ENCODE peak calls at places on chromosomes 13 and 19, in seven cellular contexts. One of them, this sample, is unnamed.

GRCh38 chr19:5480427-5480836 is 25.2 kb downstream of the ZNRF4 start:
- DNase-seq in MM.1S: no peak
- DNase-seq in cardiac muscle cell: peak; percentile 27
- DNase-seq in left ventricle myocardium inferior: no peak
- DNase-seq in adrenal gland: peak; percentile 19
- DNase-seq in fibroblast of lung: peak; percentile 14
- DNase-seq in colonic mucosa: peak; percentile 27
- DNase-seq in this sample: no peak

GRCh38 chr19:29662604-29663404 is 2.5 kb upstream of the PLEKHF1 start:
- DNase-seq in MM.1S: no peak
- DNase-seq in cardiac muscle cell: peak; percentile 11
- DNase-seq in left ventricle myocardium inferior: peak; percentile 60
- DNase-seq in adrenal gland: peak; percentile 71
- DNase-seq in fibroblast of lung: peak; percentile 93
- DNase-seq in colonic mucosa: peak; percentile 42
- DNase-seq in this sample: no peak

GRCh38 chr13:60329221-60329983 is 67.6 kb upstream of the TDRD3 start:
- DNase-seq in MM.1S: peak; percentile 16
- DNase-seq in cardiac muscle cell: peak; percentile 74
- DNase-seq in left ventricle myocardium inferior: no peak
- DNase-seq in adrenal gland: peak; percentile 25
- DNase-seq in fibroblast of lung: peak; percentile 32
- DNase-seq in colonic mucosa: peak; percentile 42
- DNase-seq in this sample: no peak

GRCh38 chr13:45879666-45880065 is 28.1 kb upstream of the SIAH3 start:
- DNase-seq in MM.1S: no peak
- DNase-seq in cardiac muscle cell: peak; percentile 42
- DNase-seq in left ventricle myocardium inferior: peak; percentile 65
- DNase-seq in adrenal gland: peak; percentile 34
- DNase-seq in fibroblast of lung: no peak
- DNase-seq in colonic mucosa: no peak
- DNase-seq in this sample: no peak

GRCh38 chr13:63516124-63516523 is 2100.5 kb upstream of the PCDH20 start:
- DNase-seq in MM.1S: no peak
- DNase-seq in cardiac muscle cell: no peak
- DNase-seq in left ventricle myocardium inferior: no peak
- DNase-seq in adrenal gland: no peak
- DNase-seq in fibroblast of lung: peak; percentile 8
- DNase-seq in colonic mucosa: no peak
- DNase-seq in this sample: no peak

GRCh38 chr19:4369888-4370260 is 26.5 kb downstream of the MPND start:
- DNase-seq in MM.1S: peak; percentile 83
- DNase-seq in cardiac muscle cell: peak; percentile 55
- DNase-seq in left ventricle myocardium inferior: no peak
- DNase-seq in adrenal gland: peak; percentile 66
- DNase-seq in fibroblast of lung: no peak
- DNase-seq in colonic mucosa: peak; percentile 68
- DNase-seq in this sample: peak; percentile 84

GRCh38 chr19:8069116-8069973 is 16.8 kb downstream of the CCL25 start:
- DNase-seq in MM.1S: peak; percentile 31
- DNase-seq in cardiac muscle cell: no peak
- DNase-seq in left ventricle myocardium inferior: no peak
- DNase-seq in adrenal gland: no peak
- DNase-seq in fibroblast of lung: peak; percentile 2
- DNase-seq in colonic mucosa: peak; percentile 24
- DNase-seq in this sample: no peak

GRCh38 chr19:41325947-41326706 is 16.2 kb downstream of the CCDC97 start:
- DNase-seq in MM.1S: no peak
- DNase-seq in cardiac muscle cell: peak; percentile 34
- DNase-seq in left ventricle myocardium inferior: no peak
- DNase-seq in adrenal gland: no peak
- DNase-seq in fibroblast of lung: peak; percentile 40
- DNase-seq in colonic mucosa: no peak
- DNase-seq in this sample: peak; percentile 56

GRCh38 chr13:46554971-46555370 is 2.0 kb downstream of the LRCH1 start:
- DNase-seq in MM.1S: no peak
- DNase-seq in cardiac muscle cell: no peak
- DNase-seq in left ventricle myocardium inferior: no peak
- DNase-seq in adrenal gland: no peak
- DNase-seq in fibroblast of lung: peak; percentile 56
- DNase-seq in colonic mucosa: no peak
- DNase-seq in this sample: no peak

GRCh38 chr13:50016421-50016820 is 1.2 kb downstream of the KCNRG start:
- DNase-seq in MM.1S: no peak
- DNase-seq in cardiac muscle cell: no peak
- DNase-seq in left ventricle myocardium inferior: no peak
- DNase-seq in adrenal gland: no peak
- DNase-seq in fibroblast of lung: peak; percentile 78
- DNase-seq in colonic mucosa: no peak
- DNase-seq in this sample: no peak

GRCh38 chr13:90416519-90416918 is 931.0 kb upstream of the MIR17HG start:
- DNase-seq in MM.1S: no peak
- DNase-seq in cardiac muscle cell: no peak
- DNase-seq in left ventricle myocardium inferior: no peak
- DNase-seq in adrenal gland: no peak
- DNase-seq in fibroblast of lung: peak; percentile 5
- DNase-seq in colonic mucosa: no peak
- DNase-seq in this sample: no peak

GRCh38 chr19:27889156-27889555 is 1323.8 kb downstream of the UQCRFS1 start:
- DNase-seq in MM.1S: no peak
- DNase-seq in cardiac muscle cell: no peak
- DNase-seq in left ventricle myocardium inferior: no peak
- DNase-seq in adrenal gland: no peak
- DNase-seq in fibroblast of lung: no peak
- DNase-seq in colonic mucosa: no peak
- DNase-seq in this sample: no peak

GRCh38 chr19:3601021-3601420 is 5.7 kb downstream of the TBXA2R start:
- DNase-seq in MM.1S: no peak
- DNase-seq in cardiac muscle cell: no peak
- DNase-seq in left ventricle myocardium inferior: no peak
- DNase-seq in adrenal gland: no peak
- DNase-seq in fibroblast of lung: no peak
- DNase-seq in colonic mucosa: no peak
- DNase-seq in this sample: no peak

GRCh38 chr19:42199440-42200115 is 17.9 kb downstream of the DEDD2 start:
- DNase-seq in MM.1S: peak; percentile 61
- DNase-seq in cardiac muscle cell: no peak
- DNase-seq in left ventricle myocardium inferior: peak; percentile 35
- DNase-seq in adrenal gland: peak; percentile 30
- DNase-seq in fibroblast of lung: no peak
- DNase-seq in colonic mucosa: no peak
- DNase-seq in this sample: peak; percentile 88

GRCh38 chr13:113656015-113656588 is 1.9 kb downstream of the ATP4B start:
- DNase-seq in MM.1S: no peak
- DNase-seq in cardiac muscle cell: no peak
- DNase-seq in left ventricle myocardium inferior: peak; percentile 9
- DNase-seq in adrenal gland: peak; percentile 1
- DNase-seq in fibroblast of lung: no peak
- DNase-seq in colonic mucosa: no peak
- DNase-seq in this sample: no peak

GRCh38 chr19:2488405-2488941 is 12.5 kb downstream of the GADD45B start:
- DNase-seq in MM.1S: no peak
- DNase-seq in cardiac muscle cell: no peak
- DNase-seq in left ventricle myocardium inferior: no peak
- DNase-seq in adrenal gland: no peak
- DNase-seq in fibroblast of lung: no peak
- DNase-seq in colonic mucosa: peak; percentile 77
- DNase-seq in this sample: no peak
- H3K4me3 ChIP-seq in MM.1S: no peak overlapping the region
- H3K4me3 ChIP-seq in cardiac muscle cell: no peak overlapping the region
- H3K4me3 ChIP-seq in left ventricle myocardium inferior: peak overlapping the region; percentile 70
- H3K4me3 ChIP-seq in adrenal gland: peak overlapping the region; percentile 53
- H3K4me3 ChIP-seq in fibroblast of lung: no peak overlapping the region
- H3K4me3 ChIP-seq in colonic mucosa: peak overlapping the region; percentile 39
- H3K4me3 ChIP-seq in this sample: peak overlapping the region; percentile 10

GRCh38 chr19:50255115-50255514 is 51.7 kb downstream of the MYH14 start:
- DNase-seq in MM.1S: no peak
- DNase-seq in cardiac muscle cell: no peak
- DNase-seq in left ventricle myocardium inferior: no peak
- DNase-seq in adrenal gland: no peak
- DNase-seq in fibroblast of lung: no peak
- DNase-seq in colonic mucosa: no peak
- DNase-seq in this sample: no peak
- TF ChIP-seq CTCF in MM.1S: peak; percentile 24
- TF ChIP-seq CTCF in cardiac muscle cell: peak; percentile 13
- TF ChIP-seq CTCF in left ventricle myocardium inferior: no peak
- TF ChIP-seq CTCF in adrenal gland: no peak
- TF ChIP-seq CTCF in fibroblast of lung: no peak
- TF ChIP-seq CTCF in colonic mucosa: no peak
- TF ChIP-seq CTCF in this sample: peak; percentile 46

GRCh38 chr13:30863231-30863630 is 42.8 kb upstream of the MEDAG start:
- DNase-seq in MM.1S: no peak
- DNase-seq in cardiac muscle cell: no peak
- DNase-seq in left ventricle myocardium inferior: no peak
- DNase-seq in adrenal gland: no peak
- DNase-seq in fibroblast of lung: no peak
- DNase-seq in colonic mucosa: no peak
- DNase-seq in this sample: no peak
- H3K4me3 ChIP-seq in MM.1S: no peak overlapping the region
- H3K4me3 ChIP-seq in cardiac muscle cell: no peak overlapping the region
- H3K4me3 ChIP-seq in left ventricle myocardium inferior: no peak overlapping the region
- H3K4me3 ChIP-seq in adrenal gland: no peak overlapping the region
- H3K4me3 ChIP-seq in fibroblast of lung: no peak overlapping the region
- H3K4me3 ChIP-seq in colonic mucosa: no peak overlapping the region
- H3K4me3 ChIP-seq in this sample: no peak overlapping the region

DNA sequence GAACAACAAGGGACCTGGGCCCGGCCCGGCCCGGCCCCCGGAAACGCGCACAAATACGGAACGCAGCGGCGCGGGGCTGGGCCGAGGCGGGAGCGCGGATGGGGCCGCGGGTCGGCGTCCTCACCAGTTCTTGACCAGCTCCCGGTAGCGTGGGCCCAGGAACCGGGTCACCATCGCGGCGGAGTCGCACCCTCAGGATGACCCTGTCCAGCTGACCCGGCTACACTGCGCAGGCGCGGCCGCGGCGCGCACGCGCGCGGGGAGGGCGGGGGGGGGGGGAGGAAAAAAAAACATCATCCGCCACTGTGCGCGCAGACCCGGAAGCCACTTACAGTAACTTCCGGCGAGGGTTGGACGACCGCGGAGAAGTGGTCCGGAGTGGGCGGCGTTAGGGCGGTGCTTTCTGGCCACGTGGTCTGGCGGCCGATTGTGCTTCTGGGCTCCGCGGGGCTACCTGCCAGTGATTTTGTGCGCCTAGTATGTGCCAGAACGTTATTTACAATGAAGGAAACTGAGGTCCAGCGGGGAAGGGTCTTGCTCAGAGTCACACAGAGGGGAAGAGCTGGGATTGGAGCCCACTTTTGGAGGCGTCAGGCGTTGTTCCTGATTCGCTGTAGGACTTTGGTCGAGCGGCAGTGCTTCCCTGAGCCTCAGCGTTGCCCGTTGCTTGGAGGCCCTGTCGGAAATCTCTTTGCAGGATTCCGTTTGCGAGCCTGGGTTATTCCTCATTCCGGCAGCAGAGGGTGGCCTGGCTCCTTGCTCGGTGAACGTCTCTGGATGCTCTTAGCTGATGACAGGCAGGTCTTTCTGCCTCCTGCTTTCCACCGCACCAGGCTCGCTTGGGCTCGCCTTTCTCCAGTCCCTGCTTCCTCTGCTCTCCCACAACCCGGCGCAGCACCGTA is at the start of gene UQCR11:
- DNase-seq in MM.1S: peak; percentile 99
- DNase-seq in cardiac muscle cell: peak; percentile 97
- DNase-seq in left ventricle myocardium inferior: peak; percentile 97
- DNase-seq in adrenal gland: peak; percentile 97
- DNase-seq in fibroblast of lung: peak; percentile 97
- DNase-seq in colonic mucosa: peak; percentile 96
- DNase-seq in this sample: peak; percentile 94
- TF ChIP-seq CTCF in MM.1S: peak; percentile 68
- TF ChIP-seq CTCF in cardiac muscle cell: peak; percentile 68
- TF ChIP-seq CTCF in left ventricle myocardium inferior: peak; percentile 70
- TF ChIP-seq CTCF in adrenal gland: peak; percentile 71
- TF ChIP-seq CTCF in fibroblast of lung: peak; percentile 70
- TF ChIP-seq CTCF in colonic mucosa: peak; percentile 45
- TF ChIP-seq CTCF in this sample: peak; percentile 66

DNA sequence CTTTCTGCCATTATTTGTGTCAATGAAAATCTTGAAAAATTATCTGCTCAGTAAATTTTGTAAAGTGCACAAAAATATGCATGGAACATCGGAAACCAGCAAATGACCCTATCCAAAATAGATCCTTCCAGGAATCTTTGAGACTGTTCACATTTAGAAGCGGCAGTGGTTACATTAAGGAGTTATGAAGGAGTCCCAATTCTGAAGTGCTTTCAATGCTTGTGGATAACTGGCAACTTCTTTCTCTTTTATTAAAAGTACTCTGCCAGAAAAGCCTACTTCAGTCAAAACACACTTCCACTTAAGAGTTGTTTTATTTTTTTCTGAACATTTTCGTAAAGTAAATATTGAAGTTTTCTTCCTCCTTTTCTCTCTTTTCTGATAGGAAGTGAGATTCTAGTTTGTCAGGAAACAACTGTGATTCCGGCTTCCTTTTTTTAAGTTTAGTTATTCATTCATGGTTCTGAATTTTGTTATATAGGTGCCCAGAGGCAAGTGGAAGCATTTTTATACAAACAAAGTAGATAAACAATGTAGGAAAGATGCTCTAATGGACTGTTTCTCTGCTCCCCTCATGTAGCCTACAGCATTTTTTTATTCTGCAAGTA is 83.5 kb downstream of the PCDH9 start:
- DNase-seq in MM.1S: no peak
- DNase-seq in cardiac muscle cell: no peak
- DNase-seq in left ventricle myocardium inferior: no peak
- DNase-seq in adrenal gland: no peak
- DNase-seq in fibroblast of lung: no peak
- DNase-seq in colonic mucosa: no peak
- DNase-seq in this sample: no peak
- H3K4me3 ChIP-seq in MM.1S: no peak overlapping the region
- H3K4me3 ChIP-seq in cardiac muscle cell: no peak overlapping the region
- H3K4me3 ChIP-seq in left ventricle myocardium inferior: peak overlapping the region; percentile 46
- H3K4me3 ChIP-seq in adrenal gland: no peak overlapping the region
- H3K4me3 ChIP-seq in fibroblast of lung: no peak overlapping the region
- H3K4me3 ChIP-seq in colonic mucosa: no peak overlapping the region
- H3K4me3 ChIP-seq in this sample: no peak overlapping the region

DNA sequence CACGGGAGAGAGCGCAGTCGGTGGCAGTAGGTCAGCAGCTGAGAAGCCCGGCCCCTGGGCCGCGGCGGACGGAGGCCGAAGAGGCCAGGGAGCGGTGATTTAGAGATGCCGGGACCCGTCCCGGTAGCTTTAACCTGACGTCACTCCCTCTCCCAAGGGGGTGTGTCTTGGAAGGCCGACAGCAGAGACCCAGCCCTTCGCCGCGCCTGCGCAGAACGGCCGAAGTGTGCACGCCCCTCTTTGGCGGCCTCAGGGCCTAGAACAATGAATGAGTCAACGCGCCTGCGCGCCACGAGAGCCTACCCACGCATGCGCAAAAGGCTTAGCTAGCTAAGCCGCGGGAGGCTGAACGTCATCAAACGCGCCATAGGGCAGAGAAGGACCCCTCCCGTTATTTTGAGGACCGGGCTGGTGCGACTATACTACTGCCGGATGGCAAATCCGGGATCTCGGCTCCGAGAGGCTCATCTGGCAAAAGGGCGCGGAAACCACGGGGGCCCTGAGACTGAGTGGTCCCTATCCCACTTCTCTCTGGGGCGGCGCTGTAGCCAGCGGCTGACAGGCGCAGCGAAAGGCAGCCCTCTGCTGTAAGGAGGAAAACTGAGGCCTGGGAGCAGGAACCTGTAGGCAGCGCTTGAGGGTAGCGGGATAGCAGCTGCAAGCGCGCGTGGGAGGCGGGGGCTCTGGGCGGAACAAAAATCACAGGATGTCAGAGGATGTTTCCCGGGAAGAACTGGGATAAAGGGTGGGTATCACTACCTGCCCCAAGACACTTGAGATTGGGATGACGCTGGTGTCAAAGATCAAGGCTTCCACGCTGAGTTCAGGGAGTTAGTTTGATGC is at the start of the genes IRGQ and ZNF576:
- DNase-seq in MM.1S: peak; percentile 100
- DNase-seq in cardiac muscle cell: peak; percentile 100
- DNase-seq in left ventricle myocardium inferior: peak; percentile 100
- DNase-seq in adrenal gland: peak; percentile 100
- DNase-seq in fibroblast of lung: peak; percentile 99
- DNase-seq in colonic mucosa: peak; percentile 100
- DNase-seq in this sample: peak; percentile 98
- TF ChIP-seq CTCF in MM.1S: no peak
- TF ChIP-seq CTCF in cardiac muscle cell: no peak
- TF ChIP-seq CTCF in left ventricle myocardium inferior: no peak
- TF ChIP-seq CTCF in adrenal gland: no peak
- TF ChIP-seq CTCF in fibroblast of lung: no peak
- TF ChIP-seq CTCF in colonic mucosa: no peak
- TF ChIP-seq CTCF in this sample: peak; percentile 1

This sample was measured in GM06990.